ENCODE peak calls at places on chromosomes 6 and 20, in seven cellular contexts. C, P, V, R, K, W and X are unnamed samples.

GRCh38 chr20:57704245-57704644 is 5.6 kb downstream of the PMEPA1 start:
- DNase-seq in C (no peak), P (no peak), V (no peak), R (no peak), K (no peak), W (no peak), X (no peak)

GRCh38 chr6:43628392-43629103 is 516 bp downstream of the GTPBP2 start:
- DNase-seq in C (peak), P (peak), V (peak), R (peak), K (peak), W (no peak), X (peak)

GRCh38 chr6:108080010-108080780 is 5.7 kb upstream of the OSTM1 start:
- DNase-seq in C (no peak), P (no peak), V (peak), R (no peak), K (peak), W (no peak), X (peak)

GRCh38 chr6:3151705-3152104 is 5.6 kb downstream of the TUBB2A start:
- DNase-seq in C (no peak), P (no peak), V (no peak), R (no peak), K (no peak), W (no peak), X (no peak)

GRCh38 chr20:18802012-18802634 is 11.5 kb upstream of the SCP2D1 start:
- DNase-seq in C (no peak), P (no peak), V (no peak), R (no peak), K (no peak), W (no peak), X (no peak)

GRCh38 chr6:135173989-135174484 is 7.1 kb upstream of the MYB start:
- DNase-seq in C (no peak), P (no peak), V (no peak), R (no peak), K (no peak), W (no peak), X (no peak)

GRCh38 chr6:111175135-111175534 is 87.8 kb downstream of the SLC16A10 start:
- DNase-seq in C (no peak), P (no peak), V (no peak), R (no peak), K (peak), W (no peak), X (no peak)

GRCh38 chr6:6436366-6436765 is 115.9 kb upstream of the F13A1 start:
- DNase-seq in C (no peak), P (no peak), V (no peak), R (no peak), K (no peak), W (no peak), X (no peak)

GRCh38 chr6:23522751-23523527 is 603.1 kb upstream of the NRSN1 start:
- DNase-seq in C (no peak), P (no peak), V (no peak), R (no peak), K (no peak), W (no peak), X (no peak)

GRCh38 chr6:66897576-66897975 is 1190.5 kb upstream of the EYS start:
- DNase-seq in C (no peak), P (no peak), V (peak), R (no peak), K (peak), W (no peak), X (peak)